ENCODE peak calls at places on chromosome 16, in four cellular contexts. C is DMS53, X is NCI-H1048, Q is KG1. I is an unnamed sample.

GRCh38 chr16:10572611-10573010 is 7.8 kb downstream of the EMP2 start:
- DNase-seq in C (no peak), X (no peak), Q (no peak), I (no peak)

GRCh38 chr16:526181-527014 is 1.1 kb upstream of the CAPN15 start:
- DNase-seq in Q (no peak), X (no peak), C (peak), I (peak)

GRCh38 chr16:65833171-65833871 is 533.2 kb upstream of the CDH5 start:
- DNase-seq in Q (no peak), X (no peak), C (no peak), I (no peak)

GRCh38 chr16:878071-878784 is 77.7 kb upstream of the GNG13 start:
- DNase-seq in Q (no peak), X (no peak), C (peak), I (peak)

GRCh38 chr16:88781140-88782077 is 3.6 kb downstream of the PIEZO1 start:
- DNase-seq in C (no peak), X (no peak), Q (peak), I (no peak)

GRCh38 chr16:89055313-89055712 is 38.3 kb upstream of the ACSF3 start:
- DNase-seq in Q (no peak), X (no peak), C (no peak), I (no peak)

GRCh38 chr16:20016234-20016633 is 57.5 kb downstream of the GPR139 start:
- DNase-seq in C (no peak), Q (no peak), X (no peak), I (no peak)

GRCh38 chr16:1314399-1315068 is 5.1 kb downstream of the UBE2I start:
- DNase-seq in C (no peak), X (no peak), Q (no peak), I (no peak)

GRCh38 chr16:212999-213398 is 16.2 kb downstream of the LUC7L start:
- DNase-seq in X (no peak), Q (no peak), C (no peak), I (no peak)